ENCODE peak calls at places on chromosome 16, in eight cellular contexts. One of them, this sample, is unnamed.

GRCh38 chr16:71883849-71884638 is at the start of gene ZNF821:
- DNase-seq in CD8-positive, alpha-beta memory T cell: peak; percentile 78
- DNase-seq in CD4-positive, CD25-positive, alpha-beta regulatory T cell: peak; percentile 79
- DNase-seq in heart right ventricle: peak; percentile 80
- DNase-seq in sigmoid colon: peak; percentile 86
- DNase-seq in A549: peak; percentile 85
- DNase-seq in IMR-90: peak; percentile 64
- DNase-seq in ascending aorta: no peak
- DNase-seq in this sample: peak; percentile 82

GRCh38 chr16:2779978-2780898 is 3.2 kb upstream of the ELOB start:
- DNase-seq in CD8-positive, alpha-beta memory T cell: no peak
- DNase-seq in CD4-positive, CD25-positive, alpha-beta regulatory T cell: no peak
- DNase-seq in heart right ventricle: no peak
- DNase-seq in sigmoid colon: peak; percentile 48
- DNase-seq in A549: no peak
- DNase-seq in IMR-90: no peak
- DNase-seq in ascending aorta: no peak
- DNase-seq in this sample: no peak

GRCh38 chr16:87342504-87342903 is 25.3 kb upstream of the C16orf95 start:
- DNase-seq in CD8-positive, alpha-beta memory T cell: no peak
- DNase-seq in CD4-positive, CD25-positive, alpha-beta regulatory T cell: no peak
- DNase-seq in heart right ventricle: no peak
- DNase-seq in sigmoid colon: no peak
- DNase-seq in A549: no peak
- DNase-seq in IMR-90: no peak
- DNase-seq in ascending aorta: no peak
- DNase-seq in this sample: no peak

GRCh38 chr16:4404247-4404966 is 12.0 kb downstream of the CORO7 start:
- DNase-seq in CD8-positive, alpha-beta memory T cell: no peak
- DNase-seq in CD4-positive, CD25-positive, alpha-beta regulatory T cell: peak; percentile 40
- DNase-seq in heart right ventricle: no peak
- DNase-seq in sigmoid colon: no peak
- DNase-seq in A549: peak; percentile 77
- DNase-seq in IMR-90: no peak
- DNase-seq in ascending aorta: no peak
- DNase-seq in this sample: peak; percentile 32

GRCh38 chr16:8623634-8624033 is 2.1 kb downstream of the METTL22 start:
- DNase-seq in CD8-positive, alpha-beta memory T cell: no peak
- DNase-seq in CD4-positive, CD25-positive, alpha-beta regulatory T cell: no peak
- DNase-seq in heart right ventricle: no peak
- DNase-seq in sigmoid colon: peak; percentile 29
- DNase-seq in A549: no peak
- DNase-seq in IMR-90: peak; percentile 63
- DNase-seq in ascending aorta: no peak
- DNase-seq in this sample: no peak

GRCh38 chr16:2194166-2194834 is 2.1 kb downstream of the CASKIN1 start:
- DNase-seq in CD8-positive, alpha-beta memory T cell: no peak
- DNase-seq in CD4-positive, CD25-positive, alpha-beta regulatory T cell: no peak
- DNase-seq in heart right ventricle: no peak
- DNase-seq in sigmoid colon: no peak
- DNase-seq in A549: peak; percentile 55
- DNase-seq in IMR-90: peak; percentile 27
- DNase-seq in ascending aorta: no peak
- DNase-seq in this sample: no peak

GRCh38 chr16:60651351-60651750 is 1384.9 kb downstream of the CDH8 start:
- DNase-seq in CD8-positive, alpha-beta memory T cell: no peak
- DNase-seq in CD4-positive, CD25-positive, alpha-beta regulatory T cell: no peak
- DNase-seq in heart right ventricle: no peak
- DNase-seq in sigmoid colon: no peak
- DNase-seq in A549: no peak
- DNase-seq in IMR-90: no peak
- DNase-seq in ascending aorta: no peak
- DNase-seq in this sample: no peak

GRCh38 chr16:5252800-5253199 is 155.2 kb upstream of the EEF2KMT start:
- DNase-seq in CD8-positive, alpha-beta memory T cell: no peak
- DNase-seq in CD4-positive, CD25-positive, alpha-beta regulatory T cell: no peak
- DNase-seq in heart right ventricle: no peak
- DNase-seq in sigmoid colon: no peak
- DNase-seq in A549: no peak
- DNase-seq in IMR-90: no peak
- DNase-seq in ascending aorta: no peak
- DNase-seq in this sample: no peak

GRCh38 chr16:82782715-82783251 is 156.0 kb downstream of the CDH13 start:
- DNase-seq in CD8-positive, alpha-beta memory T cell: no peak
- DNase-seq in CD4-positive, CD25-positive, alpha-beta regulatory T cell: no peak
- DNase-seq in heart right ventricle: peak; percentile 21
- DNase-seq in sigmoid colon: no peak
- DNase-seq in A549: no peak
- DNase-seq in IMR-90: no peak
- DNase-seq in ascending aorta: no peak
- DNase-seq in this sample: peak; percentile 27

GRCh38 chr16:59249049-59249448 is 514.9 kb upstream of the GOT2 start:
- DNase-seq in CD8-positive, alpha-beta memory T cell: no peak
- DNase-seq in CD4-positive, CD25-positive, alpha-beta regulatory T cell: no peak
- DNase-seq in heart right ventricle: no peak
- DNase-seq in sigmoid colon: no peak
- DNase-seq in A549: no peak
- DNase-seq in IMR-90: no peak
- DNase-seq in ascending aorta: no peak
- DNase-seq in this sample: no peak

GRCh38 chr16:28879261-28879840 is 1.1 kb downstream of the ATP2A1 start:
- DNase-seq in CD8-positive, alpha-beta memory T cell: no peak
- DNase-seq in CD4-positive, CD25-positive, alpha-beta regulatory T cell: no peak
- DNase-seq in heart right ventricle: no peak
- DNase-seq in sigmoid colon: no peak
- DNase-seq in A549: no peak
- DNase-seq in IMR-90: no peak
- DNase-seq in ascending aorta: no peak
- DNase-seq in this sample: no peak

GRCh38 chr16:28879841-28880588 is 1.7 kb downstream of the ATP2A1 start:
- DNase-seq in CD8-positive, alpha-beta memory T cell: peak; percentile 86
- DNase-seq in CD4-positive, CD25-positive, alpha-beta regulatory T cell: peak; percentile 89
- DNase-seq in heart right ventricle: peak; percentile 89
- DNase-seq in sigmoid colon: peak; percentile 93
- DNase-seq in A549: peak; percentile 97
- DNase-seq in IMR-90: peak; percentile 78
- DNase-seq in ascending aorta: peak; percentile 52
- DNase-seq in this sample: peak; percentile 88

GRCh38 chr16:28882476-28883180 is 4.3 kb downstream of the ATP2A1 start:
- DNase-seq in CD8-positive, alpha-beta memory T cell: no peak
- DNase-seq in CD4-positive, CD25-positive, alpha-beta regulatory T cell: no peak
- DNase-seq in heart right ventricle: no peak
- DNase-seq in sigmoid colon: no peak
- DNase-seq in A549: no peak
- DNase-seq in IMR-90: no peak
- DNase-seq in ascending aorta: no peak
- DNase-seq in this sample: no peak

GRCh38 chr16:28880955-28881354 is 2.7 kb downstream of the ATP2A1 start:
- DNase-seq in CD8-positive, alpha-beta memory T cell: no peak
- DNase-seq in CD4-positive, CD25-positive, alpha-beta regulatory T cell: no peak
- DNase-seq in heart right ventricle: no peak
- DNase-seq in sigmoid colon: no peak
- DNase-seq in A549: no peak
- DNase-seq in IMR-90: no peak
- DNase-seq in ascending aorta: no peak
- DNase-seq in this sample: no peak

DNA sequence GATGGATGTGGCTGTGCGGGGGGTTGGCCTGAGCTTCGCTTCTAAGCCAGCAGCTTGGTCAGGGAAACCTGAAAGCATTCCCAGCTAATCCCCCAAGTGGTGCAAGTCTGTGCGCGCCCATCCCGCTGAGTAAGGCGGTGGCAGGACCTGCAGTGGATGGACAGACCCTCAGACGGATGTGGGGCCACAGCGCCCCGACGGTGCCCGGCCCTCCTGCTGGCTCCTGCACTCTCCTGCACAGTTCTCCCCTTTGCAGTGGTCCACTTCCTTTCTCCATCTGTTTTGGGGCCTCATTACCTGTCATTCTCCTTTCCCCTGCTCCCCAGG is 2.3 kb downstream of the ATP2A1 start:
- DNase-seq in CD8-positive, alpha-beta memory T cell: no peak
- DNase-seq in CD4-positive, CD25-positive, alpha-beta regulatory T cell: no peak
- DNase-seq in heart right ventricle: no peak
- DNase-seq in sigmoid colon: no peak
- DNase-seq in A549: no peak
- DNase-seq in IMR-90: no peak
- DNase-seq in ascending aorta: no peak
- DNase-seq in this sample: no peak
- H3K4me3 ChIP-seq in CD8-positive, alpha-beta memory T cell: peak overlapping the region; percentile 87
- H3K4me3 ChIP-seq in CD4-positive, CD25-positive, alpha-beta regulatory T cell: no peak overlapping the region
- H3K4me3 ChIP-seq in heart right ventricle: no peak overlapping the region
- H3K4me3 ChIP-seq in sigmoid colon: peak overlapping the region; percentile 58
- H3K4me3 ChIP-seq in A549: no peak overlapping the region
- H3K4me3 ChIP-seq in IMR-90: no peak overlapping the region
- H3K4me3 ChIP-seq in ascending aorta: peak overlapping the region; percentile 51
- H3K4me3 ChIP-seq in this sample: peak overlapping the region; percentile 89

DNA sequence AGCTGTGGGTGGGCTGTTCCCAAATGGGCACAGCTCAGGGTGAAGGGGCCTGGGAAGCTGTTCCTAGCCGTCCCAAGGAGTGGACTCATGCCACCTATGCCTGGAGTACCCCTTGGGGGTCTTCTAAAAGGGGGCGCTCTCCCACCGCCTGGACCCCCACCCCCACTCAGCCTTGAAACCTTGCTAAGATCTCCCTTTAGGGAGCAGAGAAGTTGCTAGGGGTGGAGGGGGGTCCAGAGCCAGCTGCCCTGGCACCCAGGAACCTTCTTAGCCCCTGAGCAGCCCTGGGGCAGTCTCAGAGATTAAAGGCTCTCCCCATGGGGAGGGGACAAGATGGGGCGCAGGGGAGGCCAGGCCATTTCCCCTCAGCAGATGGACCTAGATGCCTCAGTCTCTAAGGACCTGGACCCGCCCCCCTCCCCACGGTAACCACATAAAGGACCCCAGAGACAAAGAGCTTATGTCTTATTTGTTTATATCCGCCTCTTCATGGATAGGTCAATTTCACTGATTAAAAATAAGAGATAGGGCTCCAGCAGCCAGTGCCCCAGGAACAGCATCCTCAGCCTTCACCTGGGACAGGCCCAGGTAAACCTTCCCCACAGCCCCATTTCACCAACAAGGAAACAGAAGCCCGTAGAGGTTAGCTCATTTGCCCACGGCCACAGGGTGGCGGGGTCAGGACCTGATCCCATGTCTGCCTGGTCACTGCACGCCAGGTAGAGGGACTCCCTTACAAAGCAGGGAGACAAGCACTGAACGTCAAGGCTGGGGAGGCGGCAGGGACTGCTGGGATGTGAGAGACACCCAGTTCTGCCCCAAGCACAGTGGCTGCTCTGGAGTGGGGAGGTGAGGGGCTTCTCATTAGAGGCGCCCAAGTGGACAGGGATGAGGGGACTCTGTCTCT is 3.4 kb downstream of the MTSS2 start:
- DNase-seq in CD8-positive, alpha-beta memory T cell: no peak
- DNase-seq in CD4-positive, CD25-positive, alpha-beta regulatory T cell: no peak
- DNase-seq in heart right ventricle: no peak
- DNase-seq in sigmoid colon: no peak
- DNase-seq in A549: no peak
- DNase-seq in IMR-90: no peak
- DNase-seq in ascending aorta: no peak
- DNase-seq in this sample: peak; percentile 14
- H3K4me1 ChIP-seq in CD8-positive, alpha-beta memory T cell: no peaks in the 10 kb centered on the region
- H3K4me1 ChIP-seq in CD4-positive, CD25-positive, alpha-beta regulatory T cell: peaks cover 12% of the 10 kb centered on the region
- H3K4me1 ChIP-seq in heart right ventricle: peaks cover 61% of the 10 kb centered on the region
- H3K4me1 ChIP-seq in sigmoid colon: peaks cover 73% of the 10 kb centered on the region
- H3K4me1 ChIP-seq in A549: peaks cover 63% of the 10 kb centered on the region
- H3K4me1 ChIP-seq in IMR-90: peaks cover 46% of the 10 kb centered on the region
- H3K4me1 ChIP-seq in ascending aorta: peaks cover 18% of the 10 kb centered on the region
- H3K4me1 ChIP-seq in this sample: peaks cover 86% of the 10 kb centered on the region

GRCh38 chr16:28130099-28131088 is 66.9 kb upstream of the GSG1L start:
- DNase-seq in CD8-positive, alpha-beta memory T cell: no peak
- DNase-seq in CD4-positive, CD25-positive, alpha-beta regulatory T cell: no peak
- DNase-seq in heart right ventricle: no peak
- DNase-seq in sigmoid colon: no peak
- DNase-seq in A549: no peak
- DNase-seq in IMR-90: no peak
- DNase-seq in ascending aorta: no peak
- DNase-seq in this sample: no peak

GRCh38 chr16:28131743-28132393 is 68.4 kb upstream of the GSG1L start:
- DNase-seq in CD8-positive, alpha-beta memory T cell: no peak
- DNase-seq in CD4-positive, CD25-positive, alpha-beta regulatory T cell: no peak
- DNase-seq in heart right ventricle: no peak
- DNase-seq in sigmoid colon: no peak
- DNase-seq in A549: no peak
- DNase-seq in IMR-90: no peak
- DNase-seq in ascending aorta: no peak
- DNase-seq in this sample: no peak

GRCh38 chr16:28126684-28127620 is 63.4 kb upstream of the GSG1L start:
- DNase-seq in CD8-positive, alpha-beta memory T cell: no peak
- DNase-seq in CD4-positive, CD25-positive, alpha-beta regulatory T cell: no peak
- DNase-seq in heart right ventricle: no peak
- DNase-seq in sigmoid colon: no peak
- DNase-seq in A549: no peak
- DNase-seq in IMR-90: no peak
- DNase-seq in ascending aorta: no peak
- DNase-seq in this sample: no peak

GRCh38 chr16:28133666-28134065 is 70.2 kb upstream of the GSG1L start:
- DNase-seq in CD8-positive, alpha-beta memory T cell: no peak
- DNase-seq in CD4-positive, CD25-positive, alpha-beta regulatory T cell: no peak
- DNase-seq in heart right ventricle: no peak
- DNase-seq in sigmoid colon: no peak
- DNase-seq in A549: no peak
- DNase-seq in IMR-90: no peak
- DNase-seq in ascending aorta: no peak
- DNase-seq in this sample: no peak

GRCh38 chr16:28131210-28131609 is 67.7 kb upstream of the GSG1L start:
- DNase-seq in CD8-positive, alpha-beta memory T cell: no peak
- DNase-seq in CD4-positive, CD25-positive, alpha-beta regulatory T cell: no peak
- DNase-seq in heart right ventricle: no peak
- DNase-seq in sigmoid colon: no peak
- DNase-seq in A549: no peak
- DNase-seq in IMR-90: no peak
- DNase-seq in ascending aorta: no peak
- DNase-seq in this sample: no peak
- H3K9me3 ChIP-seq in CD8-positive, alpha-beta memory T cell: no peaks in the 10 kb centered on the region
- H3K9me3 ChIP-seq in CD4-positive, CD25-positive, alpha-beta regulatory T cell: no peaks in the 10 kb centered on the region
- H3K9me3 ChIP-seq in heart right ventricle: no peaks in the 10 kb centered on the region
- H3K9me3 ChIP-seq in sigmoid colon: no peaks in the 10 kb centered on the region
- H3K9me3 ChIP-seq in A549: no peaks in the 10 kb centered on the region
- H3K9me3 ChIP-seq in IMR-90: no peaks in the 10 kb centered on the region
- H3K9me3 ChIP-seq in ascending aorta: no peaks in the 10 kb centered on the region
- H3K9me3 ChIP-seq in this sample: no peaks in the 10 kb centered on the region

DNA sequence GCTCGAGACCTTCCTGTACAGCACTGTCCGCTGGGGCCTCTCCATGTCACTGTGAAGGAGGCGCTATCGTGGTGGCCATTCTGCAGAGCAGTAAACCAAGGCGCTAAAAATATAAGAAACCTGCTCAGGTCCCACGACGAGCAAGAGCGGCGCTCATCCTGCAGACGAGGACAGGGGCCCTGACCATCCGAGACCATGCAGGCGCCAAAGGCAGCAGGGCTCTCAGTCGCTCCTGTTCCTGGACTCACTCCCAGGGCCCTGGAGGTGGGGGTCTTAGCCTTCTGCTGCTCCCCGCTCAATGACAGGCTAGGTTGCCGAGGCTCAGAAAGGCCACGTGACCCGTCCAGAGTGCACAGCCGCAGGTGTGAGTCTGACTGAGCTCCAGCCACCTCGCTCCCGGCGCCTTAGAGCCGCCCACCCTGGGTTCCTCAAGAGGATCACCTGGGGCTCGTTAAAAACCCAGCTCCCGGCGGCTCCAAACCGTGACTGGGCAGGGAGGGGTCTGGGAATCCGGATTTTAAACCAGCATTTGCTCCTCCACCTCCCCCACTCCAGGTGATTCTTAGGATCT is 503 bp upstream of the ATP2C2 start:
- DNase-seq in CD8-positive, alpha-beta memory T cell: no peak
- DNase-seq in CD4-positive, CD25-positive, alpha-beta regulatory T cell: no peak
- DNase-seq in heart right ventricle: no peak
- DNase-seq in sigmoid colon: no peak
- DNase-seq in A549: no peak
- DNase-seq in IMR-90: no peak
- DNase-seq in ascending aorta: no peak
- DNase-seq in this sample: no peak
- H3K4me3 ChIP-seq in CD8-positive, alpha-beta memory T cell: no peak overlapping the region
- H3K4me3 ChIP-seq in CD4-positive, CD25-positive, alpha-beta regulatory T cell: no peak overlapping the region
- H3K4me3 ChIP-seq in heart right ventricle: no peak overlapping the region
- H3K4me3 ChIP-seq in sigmoid colon: no peak overlapping the region
- H3K4me3 ChIP-seq in A549: peak overlapping the region; percentile 46
- H3K4me3 ChIP-seq in IMR-90: no peak overlapping the region
- H3K4me3 ChIP-seq in ascending aorta: no peak overlapping the region
- H3K4me3 ChIP-seq in this sample: peak overlapping the region; percentile 25

This sample was measured in left ventricle myocardium inferior.